ENCODE peak calls at places on chromosomes 12 and 14, in nine cellular contexts. T, B, N, H, M, J, L, C and U are unnamed samples.

GRCh38 chr12:51028126-51028810 is 2.1 kb upstream of the SLC11A2 start:
- DNase-seq in L (peak; percentile 17), J (peak; percentile 83), C (no peak), T (no peak), N (no peak), M (peak; percentile 64), B (peak; percentile 48), H (peak; percentile 64), U (peak; percentile 55)

GRCh38 chr12:123571343-123571813 is 13.0 kb upstream of the TMED2 start:
- DNase-seq in H (peak; percentile 58), M (no peak), B (peak; percentile 83), L (peak; percentile 81), C (no peak), N (no peak), J (peak; percentile 73), T (no peak), U (no peak)

GRCh38 chr12:85440273-85440672 is 160.3 kb downstream of the ALX1 start:
- DNase-seq in B (no peak), H (no peak), L (no peak), J (no peak), T (no peak), N (no peak), M (no peak), C (no peak), U (no peak)

GRCh38 chr12:48758186-48758585 is 30.7 kb downstream of the ADCY6 start:
- DNase-seq in M (no peak), C (no peak), N (no peak), L (peak; percentile 18), T (no peak), J (no peak), B (peak; percentile 1), H (no peak), U (no peak)

GRCh38 chr12:109053382-109054123 is 1.2 kb downstream of the USP30 start:
- DNase-seq in H (no peak), N (peak; percentile 4), J (no peak), T (peak; percentile 73), M (peak; percentile 58), C (peak; percentile 7), B (no peak), L (no peak), U (no peak)

GRCh38 chr12:60345442-60345841 is 749.6 kb downstream of the SLC16A7 start:
- DNase-seq in J (no peak), H (no peak), M (no peak), B (no peak), L (no peak), C (no peak), N (no peak), T (no peak), U (no peak)

GRCh38 chr12:24500466-24501232 is 448.3 kb downstream of the BCAT1 start:
- DNase-seq in N (no peak), T (no peak), J (no peak), H (no peak), C (no peak), L (peak; percentile 43), M (no peak), B (no peak), U (no peak)

GRCh38 chr14:77885363-77885762 is 85.5 kb downstream of the ADCK1 start:
- DNase-seq in T (no peak), L (no peak), B (no peak), J (no peak), H (no peak), N (no peak), M (no peak), C (no peak), U (no peak)

GRCh38 chr12:20455001-20455706 is 86.8 kb downstream of the PDE3A start:
- DNase-seq in C (no peak), H (no peak), T (no peak), L (no peak), J (no peak), M (no peak), N (no peak), B (no peak), U (no peak)

GRCh38 chr12:130044991-130045621 is 117.2 kb upstream of the FZD10 start:
- DNase-seq in N (no peak), H (no peak), M (no peak), T (no peak), C (no peak), J (peak; percentile 88), B (peak; percentile 57), L (no peak), U (no peak)